ENCODE peak calls at places on chromosomes 13 and 19, in nine cellular contexts. Y is GM20000; C is pancreas; H is CD8-positive, alpha-beta T cell; G is fibroblast of villous mesenchyme; T is lower lobe of right lung; S is stomach; E is endothelial cell; F is CD4-positive, alpha-beta T cell. J is an unnamed sample.

GRCh38 chr13:44259045-44260042 is 114.3 kb upstream of the SERP2 start:
- DNase-seq in Y (peak), C (no peak), H (peak), G (peak), T (peak), S (peak), E (no peak), F (peak), J (peak)

GRCh38 chr19:6475321-6476108 is 6.1 kb downstream of the DENND1C start:
- DNase-seq in Y (no peak), C (peak), H (no peak), G (no peak), T (no peak), S (no peak), E (no peak), F (no peak), J (no peak)

GRCh38 chr19:17933414-17934129 is 757 bp downstream of the CCDC124 start:
- DNase-seq in Y (peak), C (no peak), H (no peak), G (peak), T (no peak), S (no peak), E (no peak), F (no peak), J (peak)

GRCh38 chr13:47859129-47859528 is 141.9 kb downstream of the SUCLA2 start:
- DNase-seq in Y (no peak), C (no peak), H (no peak), G (peak), T (no peak), S (no peak), E (no peak), F (no peak), J (no peak)

GRCh38 chr19:2242092-2242537 is 5.5 kb downstream of the SF3A2 start:
- DNase-seq in Y (no peak), C (no peak), H (no peak), G (no peak), T (no peak), S (no peak), E (no peak), F (no peak), J (no peak)

GRCh38 chr13:105979586-105979985 is 555.9 kb downstream of the EFNB2 start:
- DNase-seq in Y (no peak), C (peak), H (no peak), G (no peak), T (no peak), S (peak), E (no peak), F (no peak), J (peak)

GRCh38 chr13:107650081-107650701 is 565.1 kb downstream of the LIG4 start:
- DNase-seq in Y (peak), C (peak), H (no peak), G (peak), T (peak), S (peak), E (peak), F (no peak), J (peak)

GRCh38 chr19:35908977-35909683 is 1.0 kb upstream of the TYROBP start:
- DNase-seq in Y (peak), C (no peak), H (no peak), G (no peak), T (peak), S (peak), E (no peak), F (no peak), J (no peak)

GRCh38 chr13:100491164-100491847 is 97.3 kb downstream of the GGACT start:
- DNase-seq in Y (no peak), C (no peak), H (no peak), G (peak), T (no peak), S (no peak), E (no peak), F (no peak), J (peak)

GRCh38 chr19:6476155-6476895 is 5.3 kb downstream of the DENND1C start:
- DNase-seq in Y (peak), C (peak), H (peak), G (peak), T (peak), S (peak), E (peak), F (peak), J (peak)

GRCh38 chr13:59444210-59444857 is 719.4 kb downstream of the DIAPH3 start:
- DNase-seq in Y (no peak), C (no peak), H (no peak), G (no peak), T (no peak), S (no peak), E (no peak), F (no peak), J (no peak)

GRCh38 chr13:72652681-72653080 is 74.7 kb downstream of the MZT1 start:
- DNase-seq in Y (no peak), C (no peak), H (no peak), G (no peak), T (no peak), S (no peak), E (no peak), F (no peak), J (peak)

GRCh38 chr19:16778796-16779411 is 50.3 kb upstream of the SIN3B start:
- DNase-seq in Y (peak), C (no peak), H (peak), G (peak), T (peak), S (peak), E (peak), F (peak), J (peak)

GRCh38 chr13:50360637-50361036 is 345.4 kb downstream of the KCNRG start:
- DNase-seq in Y (no peak), C (no peak), H (no peak), G (no peak), T (no peak), S (no peak), E (no peak), F (no peak), J (no peak)

GRCh38 chr19:35973487-35973886 is 21.5 kb upstream of the SDHAF1 start:
- DNase-seq in Y (no peak), C (no peak), H (no peak), G (no peak), T (no peak), S (no peak), E (no peak), F (no peak), J (no peak)

GRCh38 chr13:111854403-111854802 is 212.5 kb upstream of the SOX1 start:
- DNase-seq in Y (no peak), C (no peak), H (no peak), G (no peak), T (no peak), S (no peak), E (no peak), F (no peak), J (no peak)

GRCh38 chr19:11017275-11018035 is 56.6 kb downstream of the SMARCA4 start:
- DNase-seq in Y (no peak), C (no peak), H (no peak), G (peak), T (no peak), S (no peak), E (no peak), F (no peak), J (no peak)

GRCh38 chr19:18849838-18850400 is 18.2 kb downstream of the UPF1 start:
- DNase-seq in Y (no peak), C (no peak), H (no peak), G (peak), T (no peak), S (no peak), E (no peak), F (no peak), J (no peak)

GRCh38 chr19:35657904-35658700 is 8.2 kb upstream of the UPK1A start:
- DNase-seq in Y (no peak), C (no peak), H (no peak), G (no peak), T (no peak), S (no peak), E (no peak), F (no peak), J (no peak)

GRCh38 chr13:107121793-107122192 is 553.9 kb upstream of the ARGLU1 start:
- DNase-seq in Y (no peak), C (no peak), H (no peak), G (no peak), T (no peak), S (no peak), E (no peak), F (no peak), J (no peak)

GRCh38 chr13:98507060-98507797 is 69.7 kb downstream of the STK24 start:
- DNase-seq in Y (no peak), C (peak), H (no peak), G (peak), T (peak), S (peak), E (peak), F (no peak), J (peak)

GRCh38 chr13:30690282-30691188 is 44.8 kb upstream of the ALOX5AP start:
- DNase-seq in Y (no peak), C (no peak), H (no peak), G (peak), T (peak), S (peak), E (no peak), F (no peak), J (peak)

GRCh38 chr13:104805346-104805745 is 1730.1 kb downstream of the EFNB2 start:
- DNase-seq in Y (no peak), C (no peak), H (no peak), G (no peak), T (no peak), S (no peak), E (no peak), F (no peak), J (no peak)

GRCh38 chr13:93158565-93158964 is 68.0 kb upstream of the GPC6 start:
- DNase-seq in Y (no peak), C (no peak), H (no peak), G (no peak), T (no peak), S (no peak), E (no peak), F (no peak), J (no peak)

GRCh38 chr13:34719060-34719875 is 222.8 kb upstream of the NBEA start:
- DNase-seq in Y (no peak), C (no peak), H (no peak), G (no peak), T (no peak), S (no peak), E (no peak), F (no peak), J (peak)

GRCh38 chr19:53432088-53432661 is 391 bp downstream of the ZNF761 start:
- DNase-seq in Y (peak), C (peak), H (no peak), G (peak), T (peak), S (peak), E (peak), F (no peak), J (peak)

GRCh38 chr13:27279506-27279905 is 8.9 kb downstream of the RASL11A start:
- DNase-seq in Y (no peak), C (no peak), H (no peak), G (no peak), T (no peak), S (no peak), E (no peak), F (no peak), J (no peak)

GRCh38 chr13:20561731-20562130 is 5.2 kb upstream of the IFT88 start:
- DNase-seq in Y (no peak), C (no peak), H (no peak), G (no peak), T (no peak), S (no peak), E (no peak), F (no peak), J (no peak)

GRCh38 chr13:110230661-110231347 is 76.2 kb downstream of the COL4A1 start:
- DNase-seq in Y (no peak), C (no peak), H (no peak), G (no peak), T (no peak), S (no peak), E (no peak), F (no peak), J (no peak)

GRCh38 chr19:32022946-32023832 is 322.2 kb upstream of the ZNF507 start:
- DNase-seq in Y (no peak), C (no peak), H (no peak), G (no peak), T (no peak), S (no peak), E (peak), F (no peak), J (no peak)

GRCh38 chr19:3275583-3276340 is 51.3 kb downstream of the CELF5 start:
- DNase-seq in Y (peak), C (peak), H (peak), G (peak), T (peak), S (peak), E (peak), F (peak), J (peak)

GRCh38 chr13:40206241-40207109 is 460.0 kb downstream of the FOXO1 start:
- DNase-seq in Y (peak), C (peak), H (no peak), G (no peak), T (no peak), S (peak), E (no peak), F (peak), J (peak)

GRCh38 chr19:31863122-31863521 is 482.3 kb upstream of the ZNF507 start:
- DNase-seq in Y (no peak), C (no peak), H (no peak), G (no peak), T (no peak), S (no peak), E (no peak), F (no peak), J (no peak)

GRCh38 chr13:98613591-98613990 is 36.7 kb upstream of the STK24 start:
- DNase-seq in Y (no peak), C (no peak), H (no peak), G (no peak), T (no peak), S (no peak), E (no peak), F (no peak), J (no peak)

GRCh38 chr13:39616087-39616694 is 13.2 kb upstream of the LHFPL6 start:
- DNase-seq in Y (peak), C (peak), H (no peak), G (peak), T (no peak), S (no peak), E (peak), F (peak), J (peak)

GRCh38 chr19:344625-345319 is at the start of gene MIER2:
- DNase-seq in Y (peak), C (peak), H (peak), G (peak), T (peak), S (peak), E (peak), F (peak), J (peak)

GRCh38 chr13:65656740-65657329 is 1573.3 kb downstream of the PCDH9 start:
- DNase-seq in Y (peak), C (no peak), H (no peak), G (peak), T (no peak), S (no peak), E (no peak), F (no peak), J (peak)

GRCh38 chr19:3423183-3423829 is 56.9 kb downstream of the NFIC start:
- DNase-seq in Y (no peak), C (no peak), H (no peak), G (peak), T (no peak), S (no peak), E (no peak), F (no peak), J (no peak)

GRCh38 chr19:37933965-37934364 is 27.0 kb downstream of the SIPA1L3 start:
- DNase-seq in Y (no peak), C (peak), H (no peak), G (no peak), T (no peak), S (peak), E (no peak), F (no peak), J (peak)

GRCh38 chr13:46324976-46325375 is 62.1 kb downstream of the RUBCNL start:
- DNase-seq in Y (no peak), C (no peak), H (no peak), G (no peak), T (no peak), S (no peak), E (no peak), F (no peak), J (peak)

GRCh38 chr13:75180805-75181455 is 301.0 kb downstream of the TBC1D4 start:
- DNase-seq in Y (no peak), C (no peak), H (no peak), G (peak), T (no peak), S (no peak), E (no peak), F (no peak), J (peak)
- TF ChIP-seq CTCF in Y (no peak), C (no peak), H (no peak), G (no peak), T (no peak), S (no peak), E (no peak), F (no peak), J (no peak)

GRCh38 chr19:44757735-44758505 is 9.4 kb downstream of the BCL3 start:
- DNase-seq in Y (no peak), C (peak), H (no peak), G (peak), T (peak), S (peak), E (peak), F (no peak), J (peak)
- TF ChIP-seq CTCF in Y (no peak), C (no peak), H (no peak), G (no peak), T (peak), S (no peak), E (no peak), F (no peak), J (no peak)

GRCh38 chr19:49069026-49069425 is 3.5 kb downstream of the KCNA7 start:
- DNase-seq in Y (peak), C (no peak), H (no peak), G (no peak), T (no peak), S (no peak), E (no peak), F (no peak), J (no peak)

GRCh38 chr19:49071860-49072547 is 495 bp downstream of the KCNA7 start:
- DNase-seq in Y (peak), C (no peak), H (no peak), G (no peak), T (no peak), S (no peak), E (no peak), F (no peak), J (no peak)

GRCh38 chr19:49070416-49070815 is 2.1 kb downstream of the KCNA7 start:
- DNase-seq in Y (peak), C (no peak), H (no peak), G (no peak), T (no peak), S (no peak), E (no peak), F (no peak), J (no peak)

DNA sequence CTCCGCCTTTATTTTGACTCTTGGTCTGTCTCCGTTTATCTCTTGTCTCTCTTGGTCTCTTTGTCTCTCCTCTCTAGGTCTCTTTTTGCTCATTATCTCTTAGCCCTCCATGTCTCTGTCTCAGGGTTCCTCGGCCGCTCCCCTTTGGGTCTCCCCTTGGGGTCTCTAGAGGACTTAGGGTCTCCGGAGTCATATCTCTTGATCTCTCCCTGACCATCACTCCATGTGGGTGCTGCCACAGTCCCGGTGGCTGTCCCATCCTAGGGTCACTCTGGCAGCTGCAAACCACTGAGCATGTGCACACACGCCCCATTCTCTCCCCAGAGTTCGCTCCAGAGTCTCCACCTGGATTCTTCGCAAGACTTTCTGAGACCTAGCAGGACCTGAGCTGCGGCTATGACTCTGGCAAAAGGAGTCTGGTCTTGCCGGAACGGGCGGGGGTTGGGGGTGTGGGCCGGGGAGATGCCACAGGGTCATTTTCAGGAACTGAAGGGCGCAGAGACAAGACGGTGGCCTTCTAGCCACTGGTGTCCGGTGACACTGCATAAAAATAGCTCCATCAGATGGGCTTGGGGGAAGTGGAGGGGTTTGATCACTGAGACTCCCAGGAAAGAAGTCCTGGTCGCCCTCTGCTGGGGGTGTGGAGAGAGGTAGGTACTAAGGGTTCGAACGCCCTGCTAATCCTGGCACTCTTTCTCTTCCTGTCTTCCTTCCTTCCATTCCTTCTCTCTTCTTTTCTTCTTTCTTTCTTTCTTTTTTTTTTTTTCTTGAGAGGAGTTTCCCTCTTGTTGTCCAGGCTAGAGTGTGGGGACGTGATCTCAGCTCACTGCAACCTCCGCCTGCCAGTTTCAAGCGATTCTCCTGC is 1.2 kb upstream of the KCNA7 start:
- DNase-seq in Y (peak), C (no peak), H (no peak), G (no peak), T (no peak), S (no peak), E (no peak), F (no peak), J (no peak)
- TF ChIP-seq CTCF in Y (no peak), C (no peak), H (no peak), G (peak), T (no peak), S (no peak), E (no peak), F (no peak), J (peak)

GRCh38 chr13:37797606-37798005 is 72.0 kb downstream of the TRPC4 start:
- DNase-seq in Y (no peak), C (no peak), H (no peak), G (no peak), T (no peak), S (no peak), E (no peak), F (no peak), J (peak)

GRCh38 chr13:37788346-37788745 is 81.2 kb downstream of the TRPC4 start:
- DNase-seq in Y (no peak), C (no peak), H (no peak), G (peak), T (no peak), S (no peak), E (no peak), F (no peak), J (peak)

GRCh38 chr13:37791699-37792098 is 77.9 kb downstream of the TRPC4 start:
- DNase-seq in Y (no peak), C (no peak), H (no peak), G (no peak), T (no peak), S (no peak), E (no peak), F (no peak), J (peak)
- TF ChIP-seq CTCF in Y (no peak), C (no peak), H (no peak), G (no peak), T (no peak), S (no peak), E (no peak), F (no peak), J (no peak)

GRCh38 chr19:48558018-48558684 is 6.2 kb downstream of the SULT2B1 start:
- DNase-seq in Y (no peak), C (peak), H (no peak), G (peak), T (peak), S (peak), E (no peak), F (no peak), J (peak)

GRCh38 chr19:48556825-48557224 is 4.9 kb downstream of the SULT2B1 start:
- DNase-seq in Y (no peak), C (no peak), H (no peak), G (no peak), T (no peak), S (no peak), E (no peak), F (no peak), J (no peak)

GRCh38 chr19:48556163-48556562 is 4.2 kb downstream of the SULT2B1 start:
- DNase-seq in Y (no peak), C (no peak), H (no peak), G (peak), T (no peak), S (no peak), E (no peak), F (no peak), J (peak)

GRCh38 chr19:48561412-48561811 is 9.4 kb downstream of the SULT2B1 start:
- DNase-seq in Y (no peak), C (no peak), H (no peak), G (no peak), T (no peak), S (no peak), E (no peak), F (no peak), J (no peak)

DNA sequence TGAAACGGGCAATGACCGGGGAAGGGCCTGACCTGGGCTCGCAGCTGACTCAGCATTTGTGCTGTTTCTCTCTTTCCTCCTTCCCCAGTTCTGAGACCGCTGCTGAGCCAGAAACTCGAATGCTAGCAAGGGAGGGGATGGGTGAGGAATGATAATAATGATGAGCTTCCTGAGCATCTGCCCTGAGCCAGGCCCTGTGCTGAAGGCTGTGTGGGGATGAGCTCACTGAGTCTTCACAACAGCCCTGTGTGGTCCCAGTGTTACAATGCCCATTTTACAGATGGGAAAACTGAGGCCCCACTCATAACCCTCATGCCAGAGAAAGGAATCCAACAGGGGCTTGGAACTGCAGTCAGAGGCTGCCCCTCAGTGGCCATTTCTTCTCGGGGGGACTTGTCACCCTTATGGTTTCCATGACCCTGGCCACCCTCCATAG is 8.1 kb downstream of the SULT2B1 start:
- DNase-seq in Y (no peak), C (no peak), H (no peak), G (peak), T (no peak), S (no peak), E (no peak), F (no peak), J (no peak)
- TF ChIP-seq CTCF in Y (no peak), C (no peak), H (no peak), G (peak), T (no peak), S (no peak), E (no peak), F (no peak), J (no peak)

J was measured in cardiac fibroblast.